ENCODE peak calls at places on chromosomes 4 and X, in six cellular contexts. J, D, Z, R, L and N are unnamed samples.

GRCh38 chr4:6854098-6854744 is 55.4 kb upstream of the TBC1D14 start:
- DNase-seq in J (no peak), D (no peak), Z (no peak), R (no peak), L (peak), N (no peak)

GRCh38 chr4:101345271-101345595 is 2.1 kb downstream of the PPP3CA start:
- DNase-seq in J (peak), D (peak), Z (no peak), R (no peak), L (no peak), N (peak)

GRCh38 chrX:13078739-13079444 is 34.5 kb upstream of the FAM9C start:
- DNase-seq in J (no peak), D (peak), Z (no peak), R (no peak), L (no peak), N (no peak)

GRCh38 chr4:79014230-79014629 is 75.0 kb upstream of the PAQR3 start:
- DNase-seq in J (no peak), D (no peak), Z (no peak), R (no peak), L (no peak), N (no peak)

GRCh38 chr4:74671074-74671698 is 123.1 kb downstream of the BTC start:
- DNase-seq in J (peak), D (peak), Z (peak), R (peak), L (no peak), N (peak)

GRCh38 chr4:89251396-89251795 is 56.2 kb downstream of the GPRIN3 start:
- DNase-seq in J (no peak), D (no peak), Z (no peak), R (no peak), L (no peak), N (no peak)

GRCh38 chr4:113365377-113365776 is 315.9 kb downstream of the ANK2 start:
- DNase-seq in J (no peak), D (no peak), Z (no peak), R (no peak), L (no peak), N (no peak)

GRCh38 chr4:169039271-169039954 is 29.4 kb upstream of the CBR4 start:
- DNase-seq in J (no peak), D (no peak), Z (no peak), R (no peak), L (no peak), N (no peak)

GRCh38 chrX:103442536-103442901 is 66.2 kb downstream of the BEX3 start:
- DNase-seq in J (no peak), D (peak), Z (no peak), R (no peak), L (no peak), N (no peak)

GRCh38 chr4:189792819-189793618 is 147.7 kb upstream of the FRG1 start:
- DNase-seq in J (peak), D (peak), Z (peak), R (peak), L (no peak), N (peak)

GRCh38 chr4:5940470-5941203 is 47.8 kb upstream of the CRMP1 start:
- DNase-seq in J (no peak), D (no peak), Z (peak), R (no peak), L (no peak), N (peak)

GRCh38 chrX:47199286-47199685 is 5.7 kb downstream of the UBA1 start:
- DNase-seq in J (no peak), D (no peak), Z (no peak), R (no peak), L (no peak), N (no peak)

GRCh38 chrX:74458738-74459137 is 37.4 kb downstream of the SLC16A2 start:
- DNase-seq in J (no peak), D (peak), Z (peak), R (no peak), L (no peak), N (no peak)

GRCh38 chr4:142614621-142615323 is 231.3 kb downstream of the INPP4B start:
- DNase-seq in J (no peak), D (peak), Z (no peak), R (no peak), L (no peak), N (no peak)

GRCh38 chrX:12770440-12770839 is 20.8 kb upstream of the PRPS2 start:
- DNase-seq in J (peak), D (peak), Z (no peak), R (no peak), L (no peak), N (peak)

GRCh38 chr4:145557720-145558119 is 61.5 kb upstream of the MMAA start:
- DNase-seq in J (peak), D (peak), Z (peak), R (peak), L (peak), N (peak)

GRCh38 chr4:40918330-40918729 is 168.6 kb downstream of the NSUN7 start:
- DNase-seq in J (no peak), D (peak), Z (no peak), R (no peak), L (no peak), N (no peak)

GRCh38 chrX:100864967-100865366 is 9.2 kb downstream of the NOX1 start:
- DNase-seq in J (no peak), D (peak), Z (no peak), R (no peak), L (no peak), N (no peak)

GRCh38 chrX:47623540-47624027 is 3.9 kb upstream of the SYN1 start:
- DNase-seq in J (no peak), D (peak), Z (peak), R (peak), L (no peak), N (no peak)

GRCh38 chrX:151225843-151226242 is 49.5 kb downstream of the GPR50 start:
- DNase-seq in J (no peak), D (peak), Z (no peak), R (no peak), L (no peak), N (no peak)

GRCh38 chrX:153927686-153927935 is 1.5 kb upstream of the ARHGAP4 start:
- DNase-seq in J (no peak), D (no peak), Z (no peak), R (no peak), L (no peak), N (no peak)

GRCh38 chr4:4693258-4693657 is 151.4 kb upstream of the STX18 start:
- DNase-seq in J (no peak), D (peak), Z (no peak), R (no peak), L (peak), N (no peak)

GRCh38 chrX:54066841-54067240 is 22.6 kb upstream of the PHF8 start:
- DNase-seq in J (no peak), D (peak), Z (no peak), R (no peak), L (no peak), N (no peak)

GRCh38 chrX:149267878-149268813 is 237.0 kb downstream of the IDS start:
- DNase-seq in J (no peak), D (no peak), Z (no peak), R (no peak), L (peak), N (no peak)

GRCh38 chrX:41025926-41026325 is 59.3 kb upstream of the USP9X start:
- DNase-seq in J (no peak), D (no peak), Z (peak), R (no peak), L (no peak), N (no peak)

GRCh38 chr4:40957281-40957680 is 207.5 kb downstream of the NSUN7 start:
- DNase-seq in J (no peak), D (no peak), Z (no peak), R (no peak), L (no peak), N (no peak)

GRCh38 chr4:7815562-7815961 is 124.1 kb downstream of the AFAP1 start:
- DNase-seq in J (no peak), D (peak), Z (no peak), R (no peak), L (no peak), N (no peak)

GRCh38 chrX:10636337-10636736 is 16.0 kb upstream of the MID1 start:
- DNase-seq in J (no peak), D (peak), Z (peak), R (no peak), L (no peak), N (peak)

GRCh38 chr4:109815151-109816081 is at the start of gene GAR1:
- DNase-seq in J (peak), D (peak), Z (peak), R (peak), L (peak), N (peak)

GRCh38 chr4:140078366-140078765 is 75.6 kb downstream of the MAML3 start:
- DNase-seq in J (no peak), D (peak), Z (peak), R (no peak), L (no peak), N (no peak)

GRCh38 chrX:66004928-66005831 is 34.7 kb downstream of the VSIG4 start:
- DNase-seq in J (peak), D (no peak), Z (no peak), R (no peak), L (no peak), N (no peak)

GRCh38 chr4:112881842-112882241 is 167.6 kb upstream of the ANK2 start:
- DNase-seq in J (no peak), D (peak), Z (peak), R (no peak), L (no peak), N (no peak)

GRCh38 chr4:176478076-176478475 is 158.3 kb downstream of the SPCS3 start:
- DNase-seq in J (no peak), D (peak), Z (no peak), R (no peak), L (no peak), N (no peak)

GRCh38 chrX:133437356-133437755 is 22.1 kb upstream of the GPC4 start:
- DNase-seq in J (no peak), D (no peak), Z (no peak), R (no peak), L (no peak), N (no peak)
- H3K4me2 ChIP-seq in J (no peak), D (no peak), Z (no peak), R (no peak), L (no peak), N (no peak)

GRCh38 chr4:119026662-119027444 is 108.8 kb upstream of the MYOZ2 start:
- DNase-seq in J (no peak), D (peak), Z (peak), R (no peak), L (no peak), N (no peak)
- H3K4me3 ChIP-seq in J (no peak), D (peak), Z (no peak), R (no peak), L (no peak), N (no peak)

GRCh38 chr4:39051454-39051853 is 10.6 kb upstream of the KLHL5 start:
- DNase-seq in J (no peak), D (no peak), Z (no peak), R (no peak), L (no peak), N (no peak)

GRCh38 chr4:39056023-39056422 is 6.0 kb upstream of the KLHL5 start:
- DNase-seq in J (no peak), D (no peak), Z (no peak), R (no peak), L (no peak), N (no peak)

GRCh38 chr4:39054497-39054896 is 7.5 kb upstream of the KLHL5 start:
- DNase-seq in J (no peak), D (no peak), Z (no peak), R (peak), L (no peak), N (peak)

GRCh38 chr4:39050590-39050989 is 11.4 kb upstream of the KLHL5 start:
- DNase-seq in J (no peak), D (no peak), Z (no peak), R (no peak), L (no peak), N (no peak)

GRCh38 chr4:39053983-39054382 is 8.0 kb upstream of the KLHL5 start:
- DNase-seq in J (no peak), D (no peak), Z (no peak), R (no peak), L (no peak), N (no peak)
- H3K4me2 ChIP-seq in J (peak), D (no peak), Z (no peak), R (no peak), L (no peak), N (no peak)

GRCh38 chr4:576245-576821 is at the start of gene TMEM271:
- DNase-seq in J (no peak), D (no peak), Z (peak), R (no peak), L (no peak), N (no peak)

GRCh38 chr4:576991-577498 is 950 bp upstream of the TMEM271 start:
- DNase-seq in J (no peak), D (peak), Z (peak), R (no peak), L (no peak), N (no peak)

GRCh38 chr4:578451-579443 is 2.7 kb upstream of the TMEM271 start:
- DNase-seq in J (no peak), D (no peak), Z (no peak), R (no peak), L (no peak), N (no peak)

GRCh38 chr4:579543-580175 is 3.6 kb upstream of the TMEM271 start:
- DNase-seq in J (peak), D (no peak), Z (peak), R (no peak), L (no peak), N (peak)

GRCh38 chr4:577499-578450 is 1.7 kb upstream of the TMEM271 start:
- DNase-seq in J (no peak), D (peak), Z (peak), R (peak), L (no peak), N (peak)
- H3K4me3 ChIP-seq in J (no peak), D (no peak), Z (no peak), R (peak), L (no peak), N (no peak)

DNA sequence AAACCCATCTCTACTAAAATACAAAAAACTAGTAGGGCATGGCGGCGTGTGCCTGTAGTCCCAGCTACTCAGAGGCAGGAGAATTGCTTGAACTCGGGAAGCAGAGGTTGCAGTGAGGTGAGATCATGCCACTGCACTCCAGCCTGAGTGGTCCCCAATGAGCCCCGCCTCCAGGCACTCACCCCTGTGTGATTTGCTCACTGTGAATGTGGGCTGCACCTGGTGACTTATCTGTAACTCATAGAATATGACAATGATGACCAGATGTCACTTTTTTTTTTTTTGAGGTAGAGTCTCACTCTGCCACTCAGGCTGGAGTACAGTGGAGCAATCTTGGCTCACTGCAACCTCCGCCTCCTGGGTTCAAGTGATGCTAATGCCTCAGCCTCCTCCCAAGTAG is 49.0 kb upstream of the HOPX start:
- DNase-seq in J (no peak), D (no peak), Z (no peak), R (no peak), L (no peak), N (no peak)
- H3K4me2 ChIP-seq in J (no peak), D (no peak), Z (no peak), R (no peak), L (no peak), N (no peak)

GRCh38 chrX:110022555-110023448 is 19.9 kb downstream of the TMEM164 start:
- DNase-seq in J (no peak), D (no peak), Z (no peak), R (no peak), L (no peak), N (no peak)
- H3K4me3 ChIP-seq in J (no peak), D (no peak), Z (no peak), R (no peak), L (no peak), N (no peak)

GRCh38 chrX:17634542-17635207 is 102.6 kb upstream of the SCML1 start:
- DNase-seq in J (no peak), D (no peak), Z (no peak), R (no peak), L (no peak), N (no peak)

GRCh38 chrX:17632942-17633341 is 104.4 kb upstream of the SCML1 start:
- DNase-seq in J (no peak), D (peak), Z (no peak), R (no peak), L (no peak), N (no peak)

GRCh38 chrX:17631647-17632046 is 105.6 kb upstream of the SCML1 start:
- DNase-seq in J (no peak), D (no peak), Z (no peak), R (no peak), L (no peak), N (no peak)

GRCh38 chrX:17635231-17635630 is 102.1 kb upstream of the SCML1 start:
- DNase-seq in J (no peak), D (no peak), Z (peak), R (peak), L (no peak), N (no peak)

DNA sequence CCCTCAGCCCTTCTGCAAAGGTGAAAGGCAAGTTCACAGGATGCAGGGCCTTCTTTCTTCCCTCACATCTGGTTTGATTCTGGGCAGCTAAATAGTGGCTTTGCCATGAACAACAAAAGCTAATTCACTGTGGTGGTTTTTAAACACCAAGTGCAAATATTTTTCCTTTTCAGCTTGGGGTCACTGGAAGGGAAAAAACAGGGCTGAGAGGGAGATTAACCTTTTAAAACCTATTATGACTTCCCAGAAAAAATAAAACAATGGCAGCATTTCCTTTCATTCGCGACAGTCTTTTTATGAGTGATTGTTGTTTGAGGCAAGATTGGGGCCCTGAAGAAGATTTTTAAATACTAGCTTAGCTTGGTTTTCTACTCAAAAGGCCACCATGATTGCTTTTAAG is 103.7 kb upstream of the SCML1 start:
- DNase-seq in J (no peak), D (no peak), Z (no peak), R (no peak), L (no peak), N (no peak)
- H3K4me2 ChIP-seq in J (no peak), D (peak), Z (no peak), R (no peak), L (no peak), N (no peak)